ENCODE peak calls at places on chromosomes 11 and 22, in six cellular contexts. J, C, H, W, Z and U are unnamed samples.

GRCh38 chr11:44388828-44389645 is 79.1 kb upstream of the ALX4 start:
- DNase-seq in J (no peak), C (no peak), H (no peak), W (no peak), Z (no peak), U (no peak)

GRCh38 chr11:9529333-9529648 is 44.2 kb upstream of the WEE1 start:
- DNase-seq in J (no peak), C (no peak), H (no peak), W (no peak), Z (no peak), U (no peak)

GRCh38 chr11:64854534-64855502 is 10.4 kb upstream of the CDC42BPG start:
- DNase-seq in J (peak; percentile 91), C (no peak), H (peak; percentile 97), W (no peak), Z (peak; percentile 87), U (peak; percentile 84)

GRCh38 chr11:65128182-65129145 is 5.9 kb downstream of the SYVN1 start:
- DNase-seq in J (no peak), C (no peak), H (no peak), W (no peak), Z (no peak), U (no peak)

GRCh38 chr11:6152126-6152525 is 18.0 kb downstream of the OR52B2 start:
- DNase-seq in J (no peak), C (no peak), H (no peak), W (no peak), Z (no peak), U (no peak)

GRCh38 chr11:94735907-94736306 is 32.2 kb upstream of the AMOTL1 start:
- DNase-seq in J (no peak), C (no peak), H (no peak), W (no peak), Z (no peak), U (no peak)

GRCh38 chr11:134050541-134051383 is 18.1 kb upstream of the JAM3 start:
- DNase-seq in J (peak; percentile 69), C (peak; percentile 31), H (peak; percentile 55), W (peak; percentile 62), Z (no peak), U (no peak)

GRCh38 chr22:28674121-28674563 is 5.5 kb downstream of the TTC28 start:
- DNase-seq in J (no peak), C (peak; percentile 83), H (no peak), W (peak; percentile 74), Z (peak; percentile 69), U (peak; percentile 59)

GRCh38 chr11:104198576-104198975 is 34.6 kb upstream of the PDGFD start:
- DNase-seq in J (no peak), C (peak; percentile 20), H (no peak), W (no peak), Z (no peak), U (no peak)

GRCh38 chr11:110198031-110198729 is 98.2 kb downstream of the RDX start:
- DNase-seq in J (no peak), C (no peak), H (no peak), W (no peak), Z (no peak), U (no peak)

GRCh38 chr11:110134120-110134519 is 40.9 kb downstream of the ZC3H12C start:
- DNase-seq in J (peak; percentile 44), C (no peak), H (no peak), W (no peak), Z (peak; percentile 36), U (no peak)

GRCh38 chr11:14445542-14446530 is 53.8 kb downstream of the COPB1 start:
- DNase-seq in J (peak; percentile 58), C (peak; percentile 16), H (no peak), W (no peak), Z (peak; percentile 33), U (no peak)

GRCh38 chr22:28736296-28737155 is 5.1 kb downstream of the CHEK2 start:
- DNase-seq in J (no peak), C (no peak), H (no peak), W (no peak), Z (no peak), U (no peak)

GRCh38 chr11:65575568-65576231 is at the start of gene EHBP1L1:
- DNase-seq in J (peak; percentile 32), C (peak; percentile 86), H (peak; percentile 68), W (peak; percentile 83), Z (peak; percentile 63), U (no peak)

GRCh38 chr11:65431452-65432132 is 9.0 kb downstream of the NEAT1 start:
- DNase-seq in J (peak; percentile 35), C (no peak), H (no peak), W (peak; percentile 77), Z (peak; percentile 35), U (no peak)

GRCh38 chr11:6298605-6299004 is 21.7 kb downstream of the CAVIN3 start:
- DNase-seq in J (peak; percentile 32), C (peak; percentile 59), H (peak; percentile 50), W (peak; percentile 53), Z (no peak), U (no peak)

GRCh38 chr11:134120921-134121526 is 52.2 kb downstream of the JAM3 start:
- DNase-seq in J (peak; percentile 90), C (no peak), H (no peak), W (no peak), Z (peak; percentile 55), U (no peak)

GRCh38 chr11:75639752-75640151 is 29.1 kb downstream of the MAP6 start:
- DNase-seq in J (peak; percentile 60), C (no peak), H (no peak), W (no peak), Z (peak; percentile 59), U (no peak)

GRCh38 chr11:96037267-96037990 is 113.5 kb upstream of the MTMR2 start:
- DNase-seq in J (no peak), C (no peak), H (no peak), W (no peak), Z (peak; percentile 41), U (no peak)

GRCh38 chr11:20093775-20094174 is 66.5 kb downstream of the DBX1 start:
- DNase-seq in J (peak; percentile 67), C (no peak), H (no peak), W (no peak), Z (peak; percentile 97), U (no peak)

GRCh38 chr11:130772266-130773227 is 143.7 kb downstream of the SNX19 start:
- DNase-seq in J (peak; percentile 16), C (no peak), H (no peak), W (no peak), Z (peak; percentile 98), U (peak; percentile 88)

GRCh38 chr11:108222686-108223448 is at the start of gene ATM:
- DNase-seq in J (peak; percentile 100), C (peak; percentile 99), H (peak; percentile 75), W (peak; percentile 98), Z (peak; percentile 97), U (peak; percentile 98)

GRCh38 chr11:108226036-108226435 is 3.2 kb downstream of the ATM start:
- DNase-seq in J (no peak), C (no peak), H (no peak), W (no peak), Z (no peak), U (no peak)

GRCh38 chr11:108224908-108225786 is 2.3 kb downstream of the ATM start:
- DNase-seq in J (no peak), C (peak; percentile 56), H (no peak), W (peak; percentile 81), Z (no peak), U (no peak)

GRCh38 chr11:108223449-108224149 is 732 bp downstream of the ATM start:
- DNase-seq in J (no peak), C (peak; percentile 17), H (no peak), W (peak; percentile 41), Z (peak; percentile 48), U (no peak)

GRCh38 chr11:108224366-108224765 is 1.5 kb downstream of the ATM start:
- DNase-seq in J (no peak), C (no peak), H (no peak), W (peak; percentile 44), Z (no peak), U (no peak)
- H3K4me3 ChIP-seq in J (peak overlapping the region; percentile 88), C (peak overlapping the region; percentile 82), H (peak overlapping the region; percentile 78), W (peak overlapping the region; percentile 93), Z (peak overlapping the region; percentile 95), U (peak overlapping the region; percentile 92)

DNA sequence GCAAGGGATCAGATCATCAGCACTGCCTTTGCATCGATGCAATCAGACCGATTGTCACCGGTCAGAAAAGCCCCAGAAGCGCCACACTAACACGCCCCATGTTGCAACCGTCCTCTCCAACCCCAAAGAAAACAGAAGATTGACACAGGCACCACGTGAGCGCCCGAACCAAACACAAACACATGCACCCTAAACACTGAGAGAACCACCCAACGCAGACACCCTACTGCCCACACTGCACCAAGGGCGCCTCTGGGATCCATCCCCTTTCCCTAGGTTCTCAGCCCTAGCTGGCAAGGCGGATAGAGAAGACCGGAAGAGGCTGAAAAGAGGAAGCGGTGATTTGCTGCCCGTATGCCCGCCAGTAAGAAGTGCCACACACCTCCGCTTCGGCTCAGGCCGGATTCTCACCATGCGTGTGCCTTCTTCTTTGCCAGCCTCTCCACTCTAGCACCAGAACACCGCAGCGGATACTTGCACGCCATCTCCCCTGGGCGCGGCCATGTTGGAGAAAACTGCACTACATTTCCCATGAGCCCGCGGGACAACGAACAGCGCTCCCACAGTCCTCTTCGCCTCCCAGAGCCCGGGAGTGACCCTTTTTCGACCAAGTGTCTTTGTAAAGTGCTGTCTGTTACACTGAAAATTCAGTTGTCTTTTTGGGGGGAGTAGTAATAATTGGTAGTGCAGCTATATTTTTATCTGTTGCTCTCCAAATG is at the start of gene ALKBH8:
- DNase-seq in J (peak; percentile 75), C (peak; percentile 83), H (peak; percentile 52), W (peak; percentile 80), Z (peak; percentile 47), U (no peak)
- TF ChIP-seq CTCF in J (no peak), C (no peak), H (no peak), W (no peak), Z (no peak), U (no peak)

GRCh38 chr11:33376331-33377099 is 119.3 kb downstream of the HIPK3 start:
- DNase-seq in J (no peak), C (no peak), H (no peak), W (peak; percentile 76), Z (peak; percentile 8), U (no peak)
- H3K4me3 ChIP-seq in J (peak overlapping the region; percentile 79), C (no peak overlapping the region), H (peak overlapping the region; percentile 68), W (peak overlapping the region; percentile 75), Z (peak overlapping the region; percentile 86), U (peak overlapping the region; percentile 52)

GRCh38 chr11:8081591-8082021 is 595 bp downstream of the TUB start:
- DNase-seq in J (peak; percentile 13), C (no peak), H (no peak), W (no peak), Z (no peak), U (no peak)

GRCh38 chr11:8082391-8083087 is 1.5 kb downstream of the TUB start:
- DNase-seq in J (no peak), C (no peak), H (peak; percentile 21), W (no peak), Z (no peak), U (peak; percentile 36)

GRCh38 chr11:8079111-8079675 is 1.8 kb upstream of the TUB start:
- DNase-seq in J (no peak), C (no peak), H (no peak), W (no peak), Z (no peak), U (no peak)

GRCh38 chr11:8080069-8080670 is 841 bp upstream of the TUB start:
- DNase-seq in J (no peak), C (no peak), H (no peak), W (no peak), Z (no peak), U (no peak)

GRCh38 chr11:8080674-8081590 is at the start of gene TUB:
- DNase-seq in J (no peak), C (no peak), H (peak; percentile 65), W (no peak), Z (no peak), U (no peak)
- TF ChIP-seq CTCF in J (no peak), C (no peak), H (no peak), W (no peak), Z (no peak), U (no peak)